ENCODE peak calls at places on chromosome 3, in eight cellular contexts. Z is cardiac muscle cell, P is astrocyte of the spinal cord, D is cardiac fibroblast, G is AG08396, N is NCI-H1436, H is uterus, T is HFFc6. Q is an unnamed sample.

GRCh38 chr3:190097617-190098016 is 23.1 kb downstream of the P3H2 start:
- DNase-seq in Z (peak), P (no peak), D (no peak), G (no peak), N (no peak), H (no peak), T (no peak), Q (no peak)

GRCh38 chr3:116980106-116980505 is 270.5 kb downstream of the TUSC7 start:
- DNase-seq in Z (no peak), P (no peak), D (no peak), G (no peak), N (peak), H (no peak), T (no peak), Q (no peak)

GRCh38 chr3:167969554-167969953 is 126.2 kb downstream of the GOLIM4 start:
- DNase-seq in Z (no peak), P (no peak), D (no peak), G (no peak), N (no peak), H (no peak), T (no peak), Q (no peak)

GRCh38 chr3:158352551-158352950 is 218.4 kb upstream of the MLF1 start:
- DNase-seq in Z (peak), P (no peak), D (peak), G (no peak), N (no peak), H (no peak), T (no peak), Q (no peak)

GRCh38 chr3:99471353-99472323 is 166.8 kb upstream of the COL8A1 start:
- DNase-seq in Z (no peak), P (no peak), D (no peak), G (no peak), N (no peak), H (no peak), T (no peak), Q (no peak)

GRCh38 chr3:168051579-168052183 is 44.0 kb downstream of the GOLIM4 start:
- DNase-seq in Z (peak), P (peak), D (peak), G (peak), N (no peak), H (no peak), T (peak), Q (no peak)

GRCh38 chr3:139677341-139678155 is at the start of gene NMNAT3:
- DNase-seq in Z (peak), P (peak), D (peak), G (peak), N (peak), H (peak), T (no peak), Q (peak)

GRCh38 chr3:25583343-25583742 is 81.4 kb downstream of the TOP2B start:
- DNase-seq in Z (no peak), P (no peak), D (no peak), G (no peak), N (no peak), H (no peak), T (no peak), Q (no peak)

GRCh38 chr3:72634128-72634527 is 214.1 kb downstream of the SHQ1 start:
- DNase-seq in Z (no peak), P (no peak), D (no peak), G (no peak), N (no peak), H (no peak), T (no peak), Q (no peak)

GRCh38 chr3:31356941-31357340 is 175.8 kb upstream of the STT3B start:
- DNase-seq in Z (peak), P (peak), D (peak), G (no peak), N (no peak), H (no peak), T (no peak), Q (no peak)

GRCh38 chr3:190972840-190973270 is 110.4 kb upstream of the GMNC start:
- DNase-seq in Z (no peak), P (peak), D (peak), G (no peak), N (no peak), H (no peak), T (peak), Q (no peak)

GRCh38 chr3:157436583-157437300 is at the start of gene PTX3:
- DNase-seq in Z (peak), P (peak), D (peak), G (peak), N (no peak), H (peak), T (peak), Q (peak)

GRCh38 chr3:45553469-45553974 is 41.0 kb upstream of the LIMD1 start:
- DNase-seq in Z (peak), P (peak), D (peak), G (peak), N (no peak), H (peak), T (peak), Q (peak)

GRCh38 chr3:186825294-186825821 is 17.2 kb upstream of the ADIPOQ start:
- DNase-seq in Z (peak), P (peak), D (peak), G (peak), N (no peak), H (peak), T (peak), Q (no peak)

GRCh38 chr3:89565098-89565497 is 457.7 kb downstream of the EPHA3 start:
- DNase-seq in Z (no peak), P (peak), D (peak), G (no peak), N (no peak), H (no peak), T (no peak), Q (no peak)

GRCh38 chr3:47370887-47371697 is 9.7 kb upstream of the PTPN23 start:
- DNase-seq in Z (peak), P (no peak), D (no peak), G (peak), N (no peak), H (no peak), T (peak), Q (no peak)